ENCODE peak calls at places on chromosomes 12 and 14, in four cellular contexts. H is stomach, X is sciatic nerve, A is left cardiac atrium. F is an unnamed sample.

GRCh38 chr14:64761441-64762043 is 57.3 kb downstream of the PLEKHG3 start:
- DNase-seq in H (no peak), X (no peak), A (no peak), F (no peak)

GRCh38 chr12:57456145-57456700 is 1.1 kb downstream of the INHBE start:
- DNase-seq in X (no peak), H (no peak), A (no peak), F (no peak)

GRCh38 chr12:24902521-24903304 is 46.2 kb downstream of the BCAT1 start:
- DNase-seq in A (no peak), X (peak; percentile 63), H (no peak), F (no peak)

GRCh38 chr12:105427883-105428282 is 97.4 kb downstream of the C12orf75 start:
- DNase-seq in H (no peak), A (no peak), X (no peak), F (no peak)

GRCh38 chr14:75433631-75434556 is 6.1 kb downstream of the JDP2 start:
- DNase-seq in X (no peak), H (no peak), A (no peak), F (no peak)

GRCh38 chr14:103118663-103119404 is 4.4 kb upstream of the TNFAIP2 start:
- DNase-seq in H (peak; percentile 53), A (peak; percentile 72), X (peak; percentile 82), F (no peak)

GRCh38 chr12:70236990-70237389 is 6.2 kb upstream of the CNOT2 start:
- DNase-seq in H (no peak), X (no peak), A (no peak), F (no peak)

GRCh38 chr14:77804592-77804991 is 4.7 kb downstream of the ADCK1 start:
- DNase-seq in H (no peak), A (no peak), X (no peak), F (no peak)

GRCh38 chr12:96219700-96220206 is 25.6 kb downstream of the ELK3 start:
- DNase-seq in A (peak; percentile 29), X (no peak), H (no peak), F (no peak)

GRCh38 chr14:59465570-59466150 is 480 bp upstream of the GPR135 start:
- DNase-seq in H (no peak), X (no peak), A (no peak), F (no peak)

GRCh38 chr12:124847113-124847512 is 16.6 kb downstream of the SCARB1 start:
- DNase-seq in X (no peak), A (no peak), H (peak; percentile 66), F (no peak)

GRCh38 chr14:88667555-88668273 is 104.9 kb downstream of the ZC3H14 start:
- DNase-seq in H (peak; percentile 51), A (no peak), X (no peak), F (peak; percentile 40)

GRCh38 chr14:49982082-49982481 is 89.2 kb downstream of the ARF6 start:
- DNase-seq in A (no peak), X (no peak), H (no peak), F (no peak)

GRCh38 chr14:64112859-64113258 is 181.3 kb downstream of the ESR2 start:
- DNase-seq in X (no peak), A (no peak), H (peak; percentile 58), F (no peak)

GRCh38 chr12:5439333-5439732 is 7.4 kb downstream of the NTF3 start:
- DNase-seq in H (no peak), X (no peak), A (no peak), F (no peak)

GRCh38 chr12:46983959-46984833 is 95.2 kb upstream of the PCED1B start:
- DNase-seq in A (no peak), X (no peak), H (no peak), F (no peak)

GRCh38 chr14:26394114-26394855 is 203.5 kb downstream of the NOVA1 start:
- DNase-seq in A (no peak), X (no peak), H (peak; percentile 34), F (no peak)

GRCh38 chr12:52213541-52214420 is 19.3 kb upstream of the KRT7 start:
- DNase-seq in H (peak; percentile 84), A (peak; percentile 67), X (peak; percentile 82), F (no peak)

GRCh38 chr12:6961278-6961694 is 9.2 kb downstream of the PHB2 start:
- DNase-seq in A (peak; percentile 75), H (peak; percentile 76), X (peak; percentile 84), F (peak; percentile 76)

GRCh38 chr12:18224745-18225144 is 36.6 kb upstream of the PIK3C2G start:
- DNase-seq in A (no peak), H (no peak), X (no peak), F (no peak)

GRCh38 chr14:55136868-55137785 is 8.1 kb downstream of the LGALS3 start:
- DNase-seq in A (peak; percentile 89), H (peak; percentile 79), X (peak; percentile 89), F (no peak)

GRCh38 chr14:32469388-32470160 is 140.5 kb downstream of the AKAP6 start:
- DNase-seq in A (no peak), H (no peak), X (no peak), F (no peak)

GRCh38 chr14:83347874-83348273 is 1814.2 kb upstream of the SEL1L start:
- DNase-seq in X (no peak), H (no peak), A (no peak), F (no peak)

GRCh38 chr14:72942934-72943333 is 16.7 kb downstream of the DCAF4 start:
- DNase-seq in X (no peak), A (no peak), H (no peak), F (no peak)

GRCh38 chr14:98594156-98594555 is 677.8 kb downstream of the BCL11B start:
- DNase-seq in H (no peak), A (no peak), X (no peak), F (no peak)

GRCh38 chr12:82486524-82487235 is 128.4 kb downstream of the METTL25 start:
- DNase-seq in X (no peak), H (no peak), A (no peak), F (no peak)